ENCODE peak calls at places on chromosomes 16 and 17, in eight cellular contexts. F, P, T, K, C, X, V and D are unnamed samples. For H3K27me3, the result is how much of the 10 kb centered on the place peaks cover.

GRCh38 chr16:12496866-12497265 is 306.8 kb downstream of the CPPED1 start:
- DNase-seq in F (no peak), P (no peak), T (no peak), K (no peak), C (no peak), X (no peak), V (no peak), D (no peak)

GRCh38 chr16:86039606-86040005 is 140.6 kb downstream of the IRF8 start:
- DNase-seq in F (no peak), P (no peak), T (no peak), K (no peak), C (no peak), X (no peak), V (no peak), D (no peak)

GRCh38 chr16:86772671-86773338 is 194.5 kb downstream of the FOXL1 start:
- DNase-seq in F (no peak), P (no peak), T (no peak), K (no peak), C (peak), X (no peak), V (no peak), D (no peak)

GRCh38 chr17:8681175-8681949 is 50.8 kb upstream of the MYH10 start:
- DNase-seq in F (peak), P (no peak), T (no peak), K (peak), C (no peak), X (no peak), V (peak), D (no peak)

GRCh38 chr17:61714300-61714699 is 123.3 kb upstream of the NACA2 start:
- DNase-seq in F (no peak), P (no peak), T (no peak), K (no peak), C (no peak), X (no peak), V (no peak), D (no peak)

GRCh38 chr16:29994613-29995329 is 646 bp downstream of the HIRIP3 start:
- DNase-seq in F (peak), P (peak), T (peak), K (peak), C (peak), X (peak), V (peak), D (no peak)

GRCh38 chr17:35243459-35244204 is 760 bp downstream of the SLFN5 start:
- DNase-seq in F (peak), P (peak), T (peak), K (peak), C (peak), X (peak), V (peak), D (peak)

GRCh38 chr17:49845210-49845782 is 2.6 kb downstream of the TAC4 start:
- DNase-seq in F (no peak), P (no peak), T (no peak), K (peak), C (no peak), X (no peak), V (peak), D (peak)

GRCh38 chr16:68079616-68080344 is 5.4 kb upstream of the NFATC3 start:
- DNase-seq in F (peak), P (peak), T (peak), K (peak), C (peak), X (peak), V (peak), D (peak)

GRCh38 chr16:1991135-1991551 is 1.4 kb downstream of the SYNGR3 start:
- DNase-seq in F (no peak), P (no peak), T (peak), K (no peak), C (peak), X (peak), V (no peak), D (no peak)

GRCh38 chr17:48044851-48045250 is 3.3 kb upstream of the NFE2L1 start:
- DNase-seq in F (no peak), P (no peak), T (no peak), K (no peak), C (no peak), X (no peak), V (no peak), D (no peak)

GRCh38 chr17:47220531-47220999 is 11.4 kb downstream of the MYL4 start:
- DNase-seq in F (no peak), P (no peak), T (no peak), K (no peak), C (no peak), X (no peak), V (no peak), D (no peak)

GRCh38 chr17:13575922-13576419 is 25.8 kb downstream of the HS3ST3A1 start:
- DNase-seq in F (no peak), P (no peak), T (no peak), K (no peak), C (no peak), X (no peak), V (no peak), D (no peak)

GRCh38 chr17:45222994-45223540 is 1.4 kb downstream of the FMNL1 start:
- DNase-seq in F (no peak), P (no peak), T (no peak), K (no peak), C (no peak), X (no peak), V (no peak), D (no peak)

GRCh38 chr16:88872650-88873331 is 6.3 kb upstream of the PABPN1L start:
- DNase-seq in F (no peak), P (no peak), T (no peak), K (no peak), C (no peak), X (no peak), V (no peak), D (no peak)

GRCh38 chr17:5555254-5555653 is 29.1 kb downstream of the NLRP1 start:
- DNase-seq in F (no peak), P (no peak), T (no peak), K (no peak), C (no peak), X (no peak), V (no peak), D (no peak)

GRCh38 chr16:2149630-2150417 is 1.4 kb downstream of the RAB26 start:
- DNase-seq in F (no peak), P (peak), T (no peak), K (no peak), C (no peak), X (no peak), V (no peak), D (no peak)

GRCh38 chr17:59277031-59277430 is 54.4 kb upstream of the YPEL2 start:
- DNase-seq in F (no peak), P (no peak), T (no peak), K (no peak), C (no peak), X (no peak), V (no peak), D (no peak)

GRCh38 chr17:10471853-10472252 is 2.5 kb upstream of the MYH4 start:
- DNase-seq in F (no peak), P (no peak), T (no peak), K (no peak), C (no peak), X (no peak), V (no peak), D (no peak)

GRCh38 chr16:66203476-66203875 is 163.0 kb upstream of the CDH5 start:
- DNase-seq in F (no peak), P (no peak), T (no peak), K (no peak), C (no peak), X (no peak), V (no peak), D (no peak)

GRCh38 chr17:50467855-50468119 is 893 bp downstream of the CHAD start:
- DNase-seq in F (no peak), P (no peak), T (no peak), K (no peak), C (no peak), X (no peak), V (no peak), D (no peak)

GRCh38 chr17:30292490-30292858 is 730 bp upstream of the BLMH start:
- DNase-seq in F (no peak), P (no peak), T (no peak), K (no peak), C (no peak), X (no peak), V (no peak), D (no peak)

GRCh38 chr17:13074026-13074425 is 56.2 kb upstream of the ELAC2 start:
- DNase-seq in F (no peak), P (no peak), T (no peak), K (no peak), C (no peak), X (no peak), V (no peak), D (no peak)

GRCh38 chr16:70740174-70740918 is 54.5 kb upstream of the MTSS2 start:
- DNase-seq in F (no peak), P (no peak), T (no peak), K (no peak), C (no peak), X (no peak), V (no peak), D (no peak)

GRCh38 chr17:17351901-17352781 is 49.0 kb downstream of the NT5M start:
- DNase-seq in F (no peak), P (no peak), T (peak), K (peak), C (peak), X (no peak), V (peak), D (no peak)

GRCh38 chr16:12902511-12903324 is 1.3 kb downstream of the SHISA9 start:
- DNase-seq in F (no peak), P (no peak), T (no peak), K (no peak), C (no peak), X (no peak), V (no peak), D (no peak)

GRCh38 chr16:67666032-67666537 is 465 bp downstream of the ENKD1 start:
- DNase-seq in F (no peak), P (peak), T (no peak), K (peak), C (no peak), X (peak), V (no peak), D (no peak)

GRCh38 chr16:89909777-89910716 is 8.6 kb upstream of the MC1R start:
- DNase-seq in F (peak), P (peak), T (peak), K (peak), C (peak), X (peak), V (peak), D (peak)

GRCh38 chr17:67830440-67830839 is 5.1 kb downstream of the BPTF start:
- DNase-seq in F (no peak), P (peak), T (no peak), K (no peak), C (no peak), X (peak), V (no peak), D (no peak)

GRCh38 chr16:51109173-51109572 is 41.9 kb downstream of the SALL1 start:
- DNase-seq in F (no peak), P (no peak), T (no peak), K (no peak), C (no peak), X (no peak), V (no peak), D (no peak)

GRCh38 chr16:28538733-28539596 is at the start of gene NUPR1:
- DNase-seq in F (peak), P (peak), T (peak), K (peak), C (peak), X (peak), V (peak), D (peak)

GRCh38 chr17:11499881-11500280 is 98.4 kb upstream of the DNAH9 start:
- DNase-seq in F (no peak), P (no peak), T (no peak), K (no peak), C (no peak), X (no peak), V (no peak), D (no peak)

GRCh38 chr16:11691235-11691634 is 23.0 kb downstream of the SNN start:
- DNase-seq in F (peak), P (no peak), T (no peak), K (no peak), C (no peak), X (no peak), V (no peak), D (no peak)

GRCh38 chr16:22086440-22086839 is 5.9 kb upstream of the VWA3A start:
- DNase-seq in F (no peak), P (no peak), T (no peak), K (no peak), C (no peak), X (no peak), V (no peak), D (no peak)

DNA sequence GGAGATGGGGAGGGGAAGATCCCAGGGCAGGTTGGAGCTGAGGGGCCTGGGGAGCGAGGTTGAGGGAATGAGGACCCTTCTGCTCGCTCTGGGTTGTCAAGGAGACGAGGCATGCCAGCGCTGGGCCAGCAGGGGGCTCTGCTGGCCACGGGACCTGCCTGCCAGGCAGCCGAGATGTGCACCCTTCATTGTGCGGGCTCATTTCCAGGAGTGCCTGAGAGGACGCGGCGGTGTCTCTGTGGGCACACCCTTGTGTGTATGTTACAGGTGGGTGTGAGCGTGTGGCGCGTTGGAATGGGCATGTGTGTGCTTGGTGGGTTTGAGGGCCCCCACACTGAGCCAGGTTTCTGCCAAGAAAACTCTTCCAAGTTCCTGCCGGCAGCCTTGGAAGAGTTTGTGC is 15.9 kb downstream of the ARHGAP23 start:
- DNase-seq in F (peak), P (peak), T (peak), K (peak), C (peak), X (peak), V (peak), D (peak)
- TF ChIP-seq POLR2A in F (peak), P (no peak), T (no peak), K (no peak), C (no peak), X (no peak), V (no peak), D (no peak)

GRCh38 chr16:79090966-79091365 is 509.6 kb downstream of the MAF start:
- DNase-seq in F (no peak), P (no peak), T (no peak), K (no peak), C (no peak), X (no peak), V (no peak), D (no peak)

GRCh38 chr16:79089735-79090284 is 510.7 kb downstream of the MAF start:
- DNase-seq in F (no peak), P (no peak), T (no peak), K (no peak), C (peak), X (peak), V (no peak), D (no peak)

GRCh38 chr16:79093554-79093967 is 507.0 kb downstream of the MAF start:
- DNase-seq in F (no peak), P (no peak), T (no peak), K (no peak), C (peak), X (peak), V (peak), D (peak)

GRCh38 chr16:79096246-79096645 is 504.3 kb downstream of the MAF start:
- DNase-seq in F (no peak), P (no peak), T (no peak), K (no peak), C (no peak), X (no peak), V (no peak), D (no peak)

GRCh38 chr16:79092846-79093245 is 507.7 kb downstream of the MAF start:
- DNase-seq in F (no peak), P (no peak), T (no peak), K (no peak), C (no peak), X (no peak), V (no peak), D (no peak)
- H3K27me3 ChIP-seq in F (under half), P (under half), T (under half), K (under half), C (under half), X (under half), V (under half), D (under half)

DNA sequence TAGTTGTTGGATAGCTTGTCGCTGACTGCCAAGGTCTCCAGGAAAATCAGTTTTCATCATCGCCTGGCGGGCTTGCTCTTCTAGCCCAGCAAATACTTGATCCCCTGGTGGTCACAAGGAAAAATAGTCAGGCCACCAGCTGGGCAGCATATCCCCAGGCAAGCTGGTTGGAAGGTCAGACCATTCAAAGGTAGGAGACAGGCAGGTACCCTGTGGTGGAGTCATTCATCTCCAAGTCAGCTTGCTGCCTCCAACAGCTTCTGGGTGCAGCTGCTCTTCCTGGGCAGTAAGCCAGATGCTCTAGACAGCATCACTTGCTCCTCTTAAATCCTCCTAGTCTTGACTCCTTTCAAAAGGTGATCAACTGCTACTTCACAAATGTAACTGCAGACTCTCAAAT is 16.0 kb downstream of the ZNF821 start:
- DNase-seq in F (no peak), P (no peak), T (no peak), K (no peak), C (no peak), X (no peak), V (no peak), D (no peak)
- H3K4me3 ChIP-seq in F (no peak), P (no peak), T (no peak), K (no peak), C (no peak), X (no peak), V (no peak), D (no peak)

GRCh38 chr16:23907903-23908302 is 72.1 kb downstream of the PRKCB start:
- DNase-seq in F (no peak), P (no peak), T (no peak), K (no peak), C (no peak), X (no peak), V (no peak), D (no peak)
- TF ChIP-seq POLR2A in F (no peak), P (no peak), T (no peak), K (no peak), C (no peak), X (no peak), V (no peak), D (no peak)

DNA sequence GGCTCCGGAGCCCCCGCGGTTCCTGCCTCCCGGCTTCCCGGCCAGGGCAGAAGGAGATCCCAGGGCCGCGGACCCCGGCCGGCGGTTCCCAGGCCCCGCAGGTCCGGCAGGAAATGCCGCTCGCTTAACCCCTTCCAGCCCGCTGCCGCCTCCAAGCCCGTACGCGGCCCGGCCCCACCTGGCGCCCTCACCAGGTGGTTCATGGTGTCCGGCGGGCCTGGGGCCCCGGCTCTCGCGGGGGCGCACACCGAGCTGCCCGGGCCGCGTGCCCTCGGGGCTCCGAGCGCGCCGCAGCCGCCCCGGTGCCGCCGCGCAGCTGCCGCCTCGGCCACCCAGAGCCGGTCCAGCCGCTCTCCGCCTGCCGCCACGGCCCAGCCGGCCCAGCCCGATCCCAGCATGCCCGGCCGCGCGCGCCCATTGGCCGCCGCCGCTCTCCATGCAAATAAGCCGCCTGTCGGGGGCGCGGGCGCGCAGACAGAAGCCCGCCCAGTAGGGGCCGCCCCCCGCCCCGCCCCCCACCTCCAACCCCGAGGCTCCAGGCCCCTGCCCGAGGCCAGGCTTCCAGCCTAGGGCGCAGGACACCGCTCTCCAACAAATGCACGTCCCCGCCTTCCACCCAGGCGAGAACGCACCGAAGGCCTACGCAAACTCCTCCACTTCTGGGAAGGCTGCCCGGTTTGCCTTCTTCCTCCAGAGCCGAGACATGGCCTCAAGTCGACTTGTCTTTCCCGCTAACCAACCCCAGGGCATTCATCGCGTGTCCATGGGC is at the start of gene BCAR1:
- DNase-seq in F (peak), P (peak), T (peak), K (peak), C (peak), X (peak), V (peak), D (peak)
- H3K27me3 ChIP-seq in F (under half), P (under half), T (under half), K (under half), C (under half), X (under half), V (under half), D (under half)

DNA sequence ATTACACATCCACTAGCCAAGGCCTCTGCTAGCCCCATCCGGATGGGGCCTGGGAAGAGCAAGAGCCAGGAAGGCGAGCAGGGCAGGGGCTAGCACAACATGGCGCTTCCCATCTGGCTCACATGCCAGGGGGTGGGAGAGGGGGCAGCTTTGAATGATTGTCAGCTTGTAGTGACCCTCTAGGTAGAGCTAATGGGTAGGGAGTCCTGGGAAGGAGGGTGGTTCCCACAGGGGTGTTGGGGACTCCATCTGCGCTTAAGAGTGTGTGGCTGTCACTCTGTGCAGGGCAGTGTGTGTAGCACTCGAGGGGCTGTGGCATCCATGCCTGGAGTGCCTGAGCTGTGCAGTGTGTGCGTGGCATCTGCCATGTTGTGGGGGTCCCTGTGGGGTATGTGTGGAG is 24.5 kb downstream of the ARHGAP23 start:
- DNase-seq in F (no peak), P (no peak), T (no peak), K (peak), C (no peak), X (no peak), V (no peak), D (no peak)
- H3K4me3 ChIP-seq in F (no peak), P (no peak), T (no peak), K (no peak), C (no peak), X (no peak), V (no peak), D (no peak)